ENCODE peak calls at places on chromosomes 11 and 22, in five cellular contexts. F, D, U, T and B are unnamed samples.

GRCh38 chr11:9876331-9876730 is 212.5 kb downstream of the SWAP70 start:
- DNase-seq in U (no peak), D (no peak), F (no peak), T (no peak), B (no peak)

GRCh38 chr11:70698871-70699270 is 300.5 kb downstream of the CTTN start:
- DNase-seq in U (no peak), T (no peak), F (no peak), D (no peak), B (no peak)

GRCh38 chr11:97865424-97866012 is 1155.2 kb upstream of the CNTN5 start:
- DNase-seq in D (no peak), F (no peak), T (no peak), U (no peak), B (no peak)

GRCh38 chr11:75077316-75077715 is 19.4 kb downstream of the OR2AT4 start:
- DNase-seq in U (no peak), F (no peak), D (no peak), T (no peak), B (no peak)

GRCh38 chr11:88179141-88179540 is 3.9 kb upstream of the RAB38 start:
- DNase-seq in T (no peak), D (peak; percentile 94), F (no peak), U (peak; percentile 20), B (no peak)

GRCh38 chr11:119148855-119149370 is at the start of gene ABCG4:
- DNase-seq in U (peak; percentile 49), T (peak; percentile 70), D (peak; percentile 21), F (no peak), B (peak; percentile 49)

GRCh38 chr22:45210577-45211431 is 29.9 kb downstream of the KIAA0930 start:
- DNase-seq in D (no peak), T (no peak), F (no peak), U (peak; percentile 86), B (no peak)

GRCh38 chr11:111514216-111515031 is at the start of gene HOATZ:
- DNase-seq in U (no peak), D (no peak), T (peak; percentile 95), F (no peak), B (peak; percentile 23)

GRCh38 chr22:36790648-36791047 is 14.7 kb upstream of the IFT27 start:
- DNase-seq in D (no peak), T (no peak), U (no peak), F (no peak), B (no peak)

GRCh38 chr11:110797453-110797852 is 85.2 kb upstream of the ARHGAP20 start:
- DNase-seq in F (no peak), U (peak; percentile 34), T (no peak), D (no peak), B (no peak)

GRCh38 chr22:27218012-27218483 is 560.7 kb downstream of the MIAT start:
- DNase-seq in F (no peak), T (no peak), D (no peak), U (peak; percentile 39), B (no peak)

GRCh38 chr22:37633693-37634504 is 5.6 kb upstream of the SH3BP1 start:
- DNase-seq in T (peak; percentile 86), F (no peak), D (no peak), U (peak; percentile 87), B (peak; percentile 89)

GRCh38 chr11:125968363-125968762 is 22.5 kb downstream of the VSIG10L2 start:
- DNase-seq in D (no peak), U (no peak), T (no peak), F (no peak), B (no peak)

GRCh38 chr22:50676661-50677492 is 4.3 kb downstream of the SHANK3 start:
- DNase-seq in T (no peak), U (no peak), F (no peak), D (no peak), B (no peak)

GRCh38 chr22:37601540-37602442 is 6.8 kb upstream of the GGA1 start:
- DNase-seq in F (peak; percentile 56), U (peak; percentile 66), D (peak; percentile 62), T (peak; percentile 97), B (peak; percentile 77)

GRCh38 chr11:16154715-16155396 is 201.5 kb downstream of the SOX6 start:
- DNase-seq in T (no peak), D (peak; percentile 57), U (no peak), F (no peak), B (peak; percentile 45)

GRCh38 chr22:25702046-25702445 is 39.9 kb upstream of the MYO18B start:
- DNase-seq in F (no peak), D (peak; percentile 11), T (no peak), U (peak; percentile 36), B (no peak)

GRCh38 chr11:103792981-103793468 is 243.4 kb upstream of the DDI1 start:
- DNase-seq in F (no peak), T (no peak), D (no peak), U (no peak), B (no peak)

GRCh38 chr22:29464581-29464980 is 15.4 kb upstream of the NEFH start:
- DNase-seq in T (no peak), F (no peak), U (no peak), D (no peak), B (no peak)

GRCh38 chr11:101487775-101488174 is 96.0 kb downstream of the TRPC6 start:
- DNase-seq in U (peak; percentile 81), D (peak; percentile 43), F (no peak), T (no peak), B (no peak)

DNA sequence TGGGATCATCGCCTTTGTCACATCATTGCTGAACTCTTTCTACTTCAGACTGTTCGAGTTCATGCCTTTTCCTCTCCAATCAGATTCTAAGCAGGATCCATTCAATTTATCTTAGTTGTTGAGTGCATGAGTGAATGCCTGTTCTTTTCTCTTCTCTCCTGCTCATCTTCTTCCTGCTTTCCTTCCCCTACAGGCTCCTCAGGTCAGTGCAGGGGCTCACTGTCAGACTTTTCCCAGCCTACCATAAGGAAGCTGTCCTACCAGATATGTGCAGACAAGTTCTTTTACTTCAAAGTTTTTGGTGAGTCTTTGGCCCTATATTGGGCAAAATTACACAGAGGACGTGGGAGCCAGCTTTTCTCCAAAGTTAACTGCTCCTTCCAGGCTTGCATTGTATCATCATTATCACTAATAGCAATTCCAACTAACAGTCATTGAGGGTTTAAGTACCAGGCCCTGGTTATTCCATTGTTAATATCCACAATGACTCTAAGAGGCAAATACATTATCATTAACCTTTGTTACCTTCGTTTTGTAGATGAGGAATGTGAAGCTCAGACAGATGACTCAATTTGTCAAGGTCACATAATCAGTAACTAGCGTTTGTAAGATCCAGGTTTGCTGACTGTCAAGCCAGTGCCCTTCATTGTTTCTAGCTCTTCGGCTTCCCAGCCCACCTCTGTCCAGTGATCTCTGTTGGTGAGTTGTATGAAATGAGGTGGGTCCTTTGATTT is 30.4 kb downstream of the OR6Q1 start:
- DNase-seq in U (peak; percentile 60), D (peak; percentile 18), F (no peak), T (peak; percentile 62), B (peak; percentile 38)
- H3K9me2 ChIP-seq in U (no peaks in the 10 kb centered on the region), D (no peaks in the 10 kb centered on the region), F (no peaks in the 10 kb centered on the region), T (peaks cover 4% of the 10 kb centered on the region), B (no peaks in the 10 kb centered on the region)

DNA sequence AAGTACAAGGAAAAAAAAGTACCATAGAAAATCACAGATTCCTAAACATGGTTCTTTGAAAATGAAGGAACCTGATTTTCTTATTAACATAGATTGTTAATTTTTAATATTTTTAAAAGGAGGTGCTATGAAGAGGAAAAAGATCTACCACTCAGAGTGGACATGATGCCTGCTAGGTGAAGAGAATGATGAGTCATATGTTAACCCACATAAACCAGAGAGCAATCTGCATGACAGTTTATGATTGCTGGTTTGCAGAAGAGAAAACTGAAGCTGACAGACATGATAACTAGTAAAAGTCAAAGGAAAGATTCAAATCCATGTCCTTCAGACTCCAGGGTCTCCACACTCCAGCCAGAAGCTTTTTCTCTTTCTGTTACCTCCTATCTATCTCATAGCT is 1231.7 kb downstream of the LRRC4C start:
- DNase-seq in U (no peak), F (no peak), D (no peak), T (no peak), B (no peak)
- TF ChIP-seq EZH2phosphoT487 in U (no peak), F (no peak), D (no peak), T (no peak), B (no peak)

DNA sequence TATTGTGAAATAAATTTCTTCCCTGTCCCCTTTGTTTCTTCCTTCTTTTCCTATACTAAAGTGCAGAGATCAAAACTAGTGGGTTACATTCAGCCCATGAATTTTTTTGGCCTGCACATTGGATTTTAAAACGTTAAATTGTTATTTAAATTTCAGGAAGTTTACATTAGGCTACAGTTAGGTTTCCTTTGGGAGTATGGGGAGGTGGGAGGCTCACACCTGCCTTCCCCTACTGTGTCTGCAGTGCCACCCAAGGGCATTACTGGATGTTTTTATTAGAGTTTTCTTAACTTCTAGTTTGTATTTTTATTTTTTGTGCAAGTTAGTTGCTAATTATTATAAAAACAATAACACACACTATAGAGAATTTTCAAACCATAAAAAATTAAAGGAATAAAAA is 51.7 kb downstream of the CYB5R2 start:
- DNase-seq in D (no peak), U (no peak), F (no peak), T (no peak), B (no peak)
- H3K4me3 ChIP-seq in D (no peak overlapping the region), U (no peak overlapping the region), F (no peak overlapping the region), T (peak overlapping the region; percentile 31), B (no peak overlapping the region)

GRCh38 chr11:35394941-35395340 is 24.4 kb downstream of the SLC1A2 start:
- DNase-seq in F (no peak), T (no peak), U (no peak), D (no peak), B (no peak)

GRCh38 chr11:35389897-35390462 is 29.4 kb downstream of the SLC1A2 start:
- DNase-seq in D (peak; percentile 70), F (no peak), T (no peak), U (no peak), B (no peak)

GRCh38 chr11:35393093-35393492 is 26.3 kb downstream of the SLC1A2 start:
- DNase-seq in U (no peak), T (no peak), D (no peak), F (no peak), B (no peak)

GRCh38 chr11:35390737-35391682 is 28.3 kb downstream of the SLC1A2 start:
- DNase-seq in F (no peak), U (peak; percentile 89), D (peak; percentile 92), T (no peak), B (peak; percentile 72)

DNA sequence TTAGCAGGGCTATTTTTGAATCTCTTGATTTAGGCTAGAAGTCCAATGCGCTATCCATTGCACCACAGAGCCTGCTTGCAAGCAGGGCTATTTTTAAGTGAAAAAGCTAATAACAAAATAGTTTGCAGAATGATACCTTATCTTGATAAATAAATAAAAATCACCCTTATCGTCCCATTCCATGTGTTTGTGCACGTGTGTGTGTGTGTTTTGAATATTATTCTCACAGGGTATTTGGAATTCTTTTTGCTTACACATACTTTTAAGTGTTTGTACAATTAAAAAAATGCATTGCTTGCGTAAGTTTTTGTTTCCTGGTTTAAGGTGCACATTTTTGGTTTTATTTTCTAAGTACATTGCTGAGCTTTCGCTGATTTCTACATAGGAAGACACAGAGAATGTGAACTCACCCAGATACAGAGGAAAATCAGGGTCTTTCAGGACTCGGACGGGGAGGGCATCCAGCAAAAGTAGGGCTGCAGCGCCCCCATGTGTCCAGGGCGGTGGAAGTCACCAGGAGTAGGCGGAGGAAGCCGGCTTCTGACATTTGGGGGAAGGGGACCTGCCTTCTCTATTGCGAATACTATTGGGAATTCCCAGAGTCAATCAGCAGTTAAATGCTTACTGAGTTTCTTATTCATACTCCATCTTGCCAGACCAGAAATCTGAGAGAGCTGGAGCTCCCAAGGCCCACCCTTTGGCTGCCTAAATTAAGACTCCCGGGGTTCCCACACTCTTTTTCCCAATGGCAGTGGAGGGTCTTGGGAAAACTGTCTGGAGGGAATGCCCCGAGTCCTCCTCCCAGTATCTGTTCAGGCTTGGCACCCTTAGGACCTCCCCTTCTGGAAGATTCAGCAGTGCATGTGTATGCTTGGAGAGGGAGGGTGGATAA is 27.2 kb downstream of the SLC1A2 start:
- DNase-seq in D (peak; percentile 81), F (peak; percentile 49), T (peak; percentile 90), U (peak; percentile 88), B (peak; percentile 89)
- H3K9me2 ChIP-seq in D (no peaks in the 10 kb centered on the region), F (no peaks in the 10 kb centered on the region), T (no peaks in the 10 kb centered on the region), U (no peaks in the 10 kb centered on the region), B (no peaks in the 10 kb centered on the region)